ENCODE peak calls at places on chromosomes 11 and 22, in ten cellular contexts. C is WTC11, G is AG09309, K is suprapubic skin, X is HCT116, J is HT-29, N is LoVo, F is T-cell, Q is MM.1S, H is fibroblast of pulmonary artery. M is an unnamed sample.

GRCh38 chr22:48981671-48982070 is 846.0 kb downstream of the BRD1 start:
- DNase-seq in N (no peak), C (no peak), H (no peak), Q (no peak), J (no peak), G (no peak), X (no peak), F (no peak), K (no peak), M (no peak)

GRCh38 chr11:93567406-93567819 is 24.2 kb upstream of the SMCO4 start:
- DNase-seq in K (no peak), G (no peak), H (peak), Q (no peak), F (no peak), N (no peak), X (no peak), J (no peak), C (no peak), M (peak)

GRCh38 chr11:127590319-127590718 is 589.7 kb upstream of the KIRREL3 start:
- DNase-seq in F (no peak), C (no peak), K (no peak), H (no peak), J (no peak), N (no peak), X (no peak), G (no peak), Q (no peak), M (no peak)

GRCh38 chr11:30774451-30774850 is 188.3 kb upstream of the MPPED2 start:
- DNase-seq in H (no peak), X (no peak), F (no peak), K (no peak), N (no peak), J (no peak), C (no peak), G (no peak), Q (no peak), M (no peak)

GRCh38 chr11:69170704-69171103 is 15.0 kb downstream of the SMIM38 start:
- DNase-seq in C (no peak), G (no peak), K (no peak), J (no peak), N (no peak), X (no peak), H (no peak), F (no peak), Q (no peak), M (no peak)

GRCh38 chr11:120316880-120317688 is 8.0 kb upstream of the TLCD5 start:
- DNase-seq in C (peak), Q (no peak), K (no peak), H (peak), F (no peak), N (peak), X (no peak), J (peak), G (no peak), M (no peak)

GRCh38 chr11:45211732-45212131 is 65.3 kb downstream of the PRDM11 start:
- DNase-seq in X (no peak), F (no peak), Q (no peak), C (no peak), H (no peak), J (peak), G (no peak), N (no peak), K (no peak), M (no peak)

GRCh38 chr22:45934659-45935341 is 42.2 kb downstream of the WNT7B start:
- DNase-seq in H (peak), J (peak), N (peak), K (no peak), X (peak), F (no peak), Q (no peak), C (no peak), G (peak), M (peak)

GRCh38 chr22:23835773-23836144 is 3.0 kb downstream of the DERL3 start:
- DNase-seq in X (no peak), G (no peak), K (peak), N (no peak), H (no peak), Q (no peak), F (no peak), C (no peak), J (no peak), M (no peak)

GRCh38 chr11:3605721-3606324 is 36.0 kb downstream of the ART5 start:
- DNase-seq in Q (no peak), J (peak), H (no peak), N (no peak), F (no peak), X (no peak), C (no peak), G (no peak), K (no peak), M (no peak)

GRCh38 chr11:62999649-63000048 is 14.9 kb upstream of the SLC22A6 start:
- DNase-seq in F (no peak), N (no peak), Q (no peak), H (no peak), G (no peak), C (no peak), X (no peak), J (no peak), K (no peak), M (no peak)

GRCh38 chr11:7596975-7597391 is 76.3 kb downstream of the CYB5R2 start:
- DNase-seq in J (no peak), H (no peak), X (no peak), N (no peak), F (no peak), K (no peak), G (no peak), Q (no peak), C (no peak), M (no peak)

GRCh38 chr22:34099278-34099677 is 179.0 kb upstream of the LARGE1 start:
- DNase-seq in G (no peak), F (no peak), Q (no peak), H (no peak), J (no peak), K (no peak), X (no peak), C (no peak), N (no peak), M (no peak)

GRCh38 chr22:36395922-36396321 is 8.2 kb upstream of the MYH9 start:
- DNase-seq in K (no peak), H (peak), C (no peak), N (no peak), G (no peak), J (no peak), Q (no peak), X (no peak), F (no peak), M (no peak)

GRCh38 chr11:104665631-104666030 is 232.6 kb downstream of the CASP12 start:
- DNase-seq in H (peak), J (no peak), Q (no peak), X (no peak), K (no peak), F (no peak), C (no peak), G (no peak), N (no peak), M (no peak)

GRCh38 chr11:56889986-56890385 is 98.7 kb upstream of the OR5AK2 start:
- DNase-seq in C (no peak), J (no peak), H (no peak), Q (no peak), K (no peak), N (no peak), X (no peak), F (no peak), G (no peak), M (no peak)

GRCh38 chr11:75673977-75674582 is 5.2 kb upstream of the MAP6 start:
- DNase-seq in F (no peak), C (no peak), J (peak), H (peak), X (peak), K (no peak), N (no peak), Q (peak), G (peak), M (peak)

GRCh38 chr11:130163346-130164220 is 4.0 kb downstream of the ST14 start:
- DNase-seq in C (no peak), G (no peak), X (no peak), H (no peak), J (peak), Q (no peak), N (peak), K (no peak), F (no peak), M (no peak)

GRCh38 chr11:93622043-93622442 is 39.4 kb upstream of the CEP295 start:
- DNase-seq in H (no peak), F (no peak), C (no peak), X (no peak), N (no peak), Q (no peak), G (no peak), K (no peak), J (no peak), M (no peak)

GRCh38 chr22:46791201-46791731 is 28.8 kb downstream of the TBC1D22A start:
- DNase-seq in G (no peak), N (no peak), H (peak), F (peak), Q (peak), J (no peak), X (no peak), K (no peak), C (no peak), M (no peak)

GRCh38 chr11:127340438-127340837 is 339.9 kb upstream of the KIRREL3 start:
- DNase-seq in J (no peak), K (no peak), C (no peak), F (no peak), Q (no peak), N (no peak), G (no peak), H (no peak), X (no peak), M (no peak)